ENCODE peak calls at places on chromosomes 16 and 17, in four cellular contexts. S is mammary epithelial cell; C is activated CD4-positive, CD25-positive, alpha-beta regulatory T cell treated with anti-CD3 and anti-CD28 coated beads, Interleukin-2, amount 50 U/mL, for 16 hours; G is stimulated activated CD4-positive, alpha-beta T cell treated with anti-CD3 and anti-CD28 coated beads, Interleukin-2, amount 100 ng/mL, for 4 hours. J is an unnamed sample.
A peak's percentile ranks its signal among the peaks of the same experiment; 100 is the strongest.

GRCh38 chr17:29216181-29216580 is 30.5 kb upstream of the CRYBA1 start:
- DNase-seq in S (no peak), C (no peak), G (no peak), J (no peak)

GRCh38 chr16:21990381-21990944 is 10.5 kb downstream of the PDZD9 start:
- DNase-seq in S (no peak), C (no peak), G (no peak), J (no peak)

GRCh38 chr16:54286330-54287017 is at the start of gene IRX3:
- DNase-seq in S (peak; percentile 94), C (no peak), G (no peak), J (no peak)

GRCh38 chr16:576823-577201 is 7.0 kb downstream of the PIGQ start:
- DNase-seq in S (no peak), C (no peak), G (no peak), J (no peak)

GRCh38 chr17:45372325-45372869 is 55.6 kb upstream of the MAP3K14 start:
- DNase-seq in S (no peak), C (no peak), G (no peak), J (no peak)

GRCh38 chr17:79023180-79023705 is 726 bp upstream of the C1QTNF1 start:
- DNase-seq in S (no peak), C (no peak), G (no peak), J (no peak)

GRCh38 chr17:78890111-78890897 is 12.7 kb downstream of the CEP295NL start:
- DNase-seq in S (no peak), C (peak; percentile 9), G (peak; percentile 10), J (peak; percentile 53)

GRCh38 chr17:82935944-82936767 is 96.3 kb upstream of the ZNF750 start:
- DNase-seq in S (no peak), C (no peak), G (no peak), J (no peak)

GRCh38 chr17:21357281-21357680 is 18.9 kb upstream of the KCNJ12 start:
- DNase-seq in S (no peak), C (no peak), G (no peak), J (no peak)

GRCh38 chr17:9839433-9839832 is 13.7 kb downstream of the GLP2R start:
- DNase-seq in S (no peak), C (no peak), G (no peak), J (no peak)

GRCh38 chr17:437545-437944 is 84.9 kb upstream of the RPH3AL start:
- DNase-seq in S (no peak), C (no peak), G (no peak), J (no peak)

GRCh38 chr16:85462405-85463227 is 150.5 kb upstream of the GSE1 start:
- DNase-seq in S (no peak), C (no peak), G (peak; percentile 33), J (no peak)

GRCh38 chr16:47644661-47645060 is 183.5 kb downstream of the PHKB start:
- DNase-seq in S (no peak), C (no peak), G (no peak), J (no peak)

GRCh38 chr17:78237403-78238012 is 6.1 kb downstream of the TMEM235 start:
- DNase-seq in S (no peak), C (no peak), G (no peak), J (no peak)

GRCh38 chr17:66720027-66720426 is 114.9 kb upstream of the CACNG5 start:
- DNase-seq in S (no peak), C (no peak), G (no peak), J (no peak)

GRCh38 chr17:32483451-32484019 is 3.3 kb upstream of the CDK5R1 start:
- DNase-seq in S (no peak), C (no peak), G (no peak), J (peak; percentile 71)

GRCh38 chr17:19024101-19025078 is 19.8 kb upstream of the FAM83G start:
- DNase-seq in S (peak; percentile 74), C (no peak), G (no peak), J (no peak)

GRCh38 chr17:38509772-38510423 is 81.6 kb downstream of the ARHGAP23 start:
- DNase-seq in S (no peak), C (no peak), G (no peak), J (no peak)